ENCODE peak calls at places on chromosomes 3 and 15, in six cellular contexts. I, C, X, R, U and Z are unnamed samples.

GRCh38 chr15:91032919-91033803 is 10.8 kb upstream of the VPS33B start:
- DNase-seq in I (peak; percentile 72), C (peak; percentile 31), X (no peak), R (peak; percentile 90), U (peak; percentile 82), Z (no peak)

GRCh38 chr3:111601810-111602209 is 6.7 kb upstream of the ZBED2 start:
- DNase-seq in I (no peak), C (no peak), X (no peak), R (no peak), U (no peak), Z (no peak)

GRCh38 chr3:160784853-160785252 is 28.8 kb downstream of the PPM1L start:
- DNase-seq in I (no peak), C (no peak), X (no peak), R (no peak), U (no peak), Z (no peak)

GRCh38 chr15:65081270-65081669 is 4.7 kb downstream of the KBTBD13 start:
- DNase-seq in I (no peak), C (no peak), X (no peak), R (no peak), U (no peak), Z (no peak)

GRCh38 chr3:94249491-94250079 is 186.7 kb downstream of the NSUN3 start:
- DNase-seq in I (peak; percentile 81), C (peak; percentile 79), X (peak; percentile 61), R (peak; percentile 28), U (peak; percentile 81), Z (no peak)

GRCh38 chr3:126948980-126949535 is 33.9 kb upstream of the PLXNA1 start:
- DNase-seq in I (no peak), C (no peak), X (no peak), R (no peak), U (no peak), Z (no peak)

GRCh38 chr15:31484986-31485385 is 158.4 kb downstream of the KLF13 start:
- DNase-seq in I (no peak), C (no peak), X (no peak), R (no peak), U (no peak), Z (no peak)

GRCh38 chr3:27720029-27720518 is 2.0 kb downstream of the EOMES start:
- DNase-seq in I (no peak), C (no peak), X (no peak), R (no peak), U (no peak), Z (no peak)

GRCh38 chr15:90230071-90230494 is 3.7 kb downstream of the CIB1 start:
- DNase-seq in I (no peak), C (no peak), X (no peak), R (no peak), U (no peak), Z (no peak)

GRCh38 chr15:34708422-34708821 is 46.4 kb downstream of the GJD2 start:
- DNase-seq in I (no peak), C (no peak), X (peak; percentile 53), R (no peak), U (no peak), Z (no peak)
- TF ChIP-seq CTCF in I (peak; percentile 62), C (peak; percentile 85), X (peak; percentile 90), R (peak; percentile 78), U (peak; percentile 10), Z (peak; percentile 83)

GRCh38 chr15:40803076-40803475 is 3.8 kb upstream of the ZFYVE19 start:
- DNase-seq in I (no peak), C (no peak), X (no peak), R (no peak), U (no peak), Z (no peak)

GRCh38 chr15:40807888-40808194 is 568 bp upstream of the DNAJC17 start:
- DNase-seq in I (no peak), C (no peak), X (no peak), R (no peak), U (no peak), Z (no peak)

GRCh38 chr15:40806672-40807027 is 239 bp upstream of the ZFYVE19 start:
- DNase-seq in I (no peak), C (no peak), X (no peak), R (no peak), U (no peak), Z (no peak)

GRCh38 chr15:40807028-40807887 is at the start of the genes DNAJC17 and ZFYVE19:
- DNase-seq in I (peak; percentile 92), C (peak; percentile 89), X (peak; percentile 98), R (peak; percentile 86), U (peak; percentile 96), Z (peak; percentile 94)

GRCh38 chr15:40803688-40804087 is 3.2 kb upstream of the ZFYVE19 start:
- DNase-seq in I (no peak), C (no peak), X (no peak), R (no peak), U (no peak), Z (no peak)
- TF ChIP-seq CTCF in I (no peak), C (no peak), X (no peak), R (no peak), U (no peak), Z (no peak)

GRCh38 chr3:85360742-85361387 is 402.1 kb downstream of the CADM2 start:
- DNase-seq in I (peak; percentile 63), C (peak; percentile 36), X (peak; percentile 39), R (peak; percentile 35), U (no peak), Z (no peak)
- TF ChIP-seq CTCF in I (no peak), C (peak; percentile 83), X (peak; percentile 69), R (peak; percentile 80), U (no peak), Z (peak; percentile 78)

GRCh38 chr3:49856181-49857005 is at the start of gene TRAIP:
- DNase-seq in I (peak; percentile 91), C (peak; percentile 97), X (peak; percentile 90), R (peak; percentile 85), U (peak; percentile 98), Z (peak; percentile 95)
- TF ChIP-seq CTCF in I (no peak), C (no peak), X (no peak), R (no peak), U (no peak), Z (no peak)

GRCh38 chr15:76625267-76625666 is 279.9 kb downstream of the SCAPER start:
- DNase-seq in I (no peak), C (no peak), X (no peak), R (no peak), U (no peak), Z (no peak)
- TF ChIP-seq CTCF in I (no peak), C (no peak), X (no peak), R (peak; percentile 14), U (no peak), Z (no peak)

GRCh38 chr15:51286816-51287215 is 51.6 kb downstream of the CYP19A1 start:
- DNase-seq in I (no peak), C (no peak), X (no peak), R (no peak), U (no peak), Z (no peak)
- TF ChIP-seq CTCF in I (no peak), C (no peak), X (no peak), R (peak; percentile 12), U (no peak), Z (no peak)

GRCh38 chr3:60277376-60277800 is 973.9 kb downstream of the FHIT start:
- DNase-seq in I (no peak), C (no peak), X (no peak), R (no peak), U (no peak), Z (no peak)
- TF ChIP-seq CTCF in I (no peak), C (no peak), X (no peak), R (no peak), U (no peak), Z (no peak)

DNA sequence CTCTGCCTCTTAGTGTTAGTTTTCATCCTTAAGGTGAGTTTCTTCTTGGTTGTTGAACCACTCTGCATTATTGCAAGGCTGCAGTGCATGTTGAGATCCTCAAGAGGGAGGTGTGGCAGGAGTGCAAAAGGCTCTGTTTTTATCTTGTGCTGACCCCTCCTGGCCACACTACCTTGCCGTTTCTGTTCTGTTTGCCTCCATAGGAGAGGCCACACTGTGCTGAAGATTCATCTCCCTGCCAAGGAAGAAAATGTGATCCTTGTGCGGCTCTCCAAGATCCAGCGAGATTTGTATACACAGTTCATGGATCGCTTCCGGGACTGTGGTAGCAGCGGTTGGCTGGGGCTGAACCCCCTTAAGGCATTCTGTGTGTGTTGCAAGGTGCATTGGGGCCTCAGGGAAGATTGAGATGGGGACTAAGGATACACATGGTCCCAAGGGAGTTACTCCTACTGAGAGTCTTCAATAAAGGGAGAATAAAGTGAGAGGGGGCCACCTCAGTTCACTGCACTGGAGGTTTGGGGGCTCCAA is 33.0 kb upstream of the TEX264 start:
- DNase-seq in I (peak; percentile 61), C (peak; percentile 25), X (peak; percentile 66), R (no peak), U (no peak), Z (no peak)
- TF ChIP-seq CTCF in I (peak; percentile 85), C (peak; percentile 82), X (peak; percentile 86), R (peak; percentile 71), U (peak; percentile 3), Z (peak; percentile 79)

DNA sequence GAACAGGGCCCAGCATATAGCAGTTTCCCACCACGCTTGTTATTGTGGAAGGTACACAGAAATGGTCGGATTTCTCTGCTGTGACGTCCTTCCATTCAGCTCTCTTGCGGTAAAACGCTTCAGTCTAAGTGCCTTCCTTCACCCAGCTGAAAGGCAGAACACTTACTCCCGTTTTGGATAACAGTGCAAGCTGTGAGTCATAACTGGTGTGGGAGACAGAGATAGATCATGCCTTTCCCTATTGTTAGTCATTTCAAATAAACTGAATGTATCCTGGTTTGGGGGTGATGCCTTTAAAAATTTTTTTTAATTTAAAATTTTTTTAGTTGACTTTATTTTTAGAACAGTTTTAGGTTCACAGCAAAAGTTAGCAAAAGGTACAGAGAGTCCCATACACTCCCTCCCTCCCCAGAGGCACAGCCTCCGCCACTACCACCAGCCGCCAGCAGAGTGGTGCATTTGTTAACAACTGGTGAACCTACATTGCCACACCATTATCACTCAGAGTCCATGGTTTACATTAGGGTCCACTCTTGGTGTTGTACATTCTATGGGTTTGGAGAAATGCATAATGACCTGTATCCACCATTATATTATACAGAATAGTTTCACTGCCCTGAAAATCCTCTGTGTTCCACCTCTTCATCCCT is 94.9 kb upstream of the NSMCE3 start:
- DNase-seq in I (no peak), C (no peak), X (peak; percentile 76), R (no peak), U (no peak), Z (no peak)
- TF ChIP-seq CTCF in I (peak; percentile 42), C (peak; percentile 51), X (peak; percentile 24), R (peak; percentile 32), U (no peak), Z (peak; percentile 63)